ENCODE peak calls at places on chromosome 18, in nine cellular contexts. One of them, this sample, is unnamed.

GRCh38 chr18:57930476-57930875 is 113.5 kb upstream of the NEDD4L start:
- DNase-seq in HuH-7: no peak
- DNase-seq in activated CD8-positive, alpha-beta memory T cell treated with anti-CD3 and anti-CD28 coated beads, Interleukin-2, amount 50 U/mL, for 4 hours: no peak
- DNase-seq in adipocyte: no peak
- DNase-seq in Peyer's patch: no peak
- DNase-seq in endothelial cell: no peak
- DNase-seq in stimulated activated CD4-positive, alpha-beta T cell treated with anti-CD3 and anti-CD28 coated beads, TNF-alpha, amount 100 ng/mL, for 1 hour: no peak
- DNase-seq in RKO: peak; percentile 10
- DNase-seq in transverse colon: no peak
- DNase-seq in this sample: no peak

GRCh38 chr18:11005528-11005927 is 143.8 kb downstream of the PIEZO2 start:
- DNase-seq in HuH-7: peak; percentile 83
- DNase-seq in activated CD8-positive, alpha-beta memory T cell treated with anti-CD3 and anti-CD28 coated beads, Interleukin-2, amount 50 U/mL, for 4 hours: no peak
- DNase-seq in adipocyte: no peak
- DNase-seq in Peyer's patch: peak; percentile 58
- DNase-seq in endothelial cell: no peak
- DNase-seq in stimulated activated CD4-positive, alpha-beta T cell treated with anti-CD3 and anti-CD28 coated beads, TNF-alpha, amount 100 ng/mL, for 1 hour: no peak
- DNase-seq in RKO: no peak
- DNase-seq in transverse colon: peak; percentile 16
- DNase-seq in this sample: no peak

GRCh38 chr18:34153711-34154110 is 71.0 kb downstream of the NOL4 start:
- DNase-seq in HuH-7: no peak
- DNase-seq in activated CD8-positive, alpha-beta memory T cell treated with anti-CD3 and anti-CD28 coated beads, Interleukin-2, amount 50 U/mL, for 4 hours: no peak
- DNase-seq in adipocyte: no peak
- DNase-seq in Peyer's patch: no peak
- DNase-seq in endothelial cell: no peak
- DNase-seq in stimulated activated CD4-positive, alpha-beta T cell treated with anti-CD3 and anti-CD28 coated beads, TNF-alpha, amount 100 ng/mL, for 1 hour: no peak
- DNase-seq in RKO: peak; percentile 74
- DNase-seq in transverse colon: no peak
- DNase-seq in this sample: no peak

GRCh38 chr18:32442575-32442974 is 28.1 kb downstream of the GAREM1 start:
- DNase-seq in HuH-7: no peak
- DNase-seq in activated CD8-positive, alpha-beta memory T cell treated with anti-CD3 and anti-CD28 coated beads, Interleukin-2, amount 50 U/mL, for 4 hours: no peak
- DNase-seq in adipocyte: no peak
- DNase-seq in Peyer's patch: no peak
- DNase-seq in endothelial cell: no peak
- DNase-seq in stimulated activated CD4-positive, alpha-beta T cell treated with anti-CD3 and anti-CD28 coated beads, TNF-alpha, amount 100 ng/mL, for 1 hour: no peak
- DNase-seq in RKO: no peak
- DNase-seq in transverse colon: no peak
- DNase-seq in this sample: no peak

GRCh38 chr18:36627616-36628015 is 201.2 kb downstream of the TPGS2 start:
- DNase-seq in HuH-7: no peak
- DNase-seq in activated CD8-positive, alpha-beta memory T cell treated with anti-CD3 and anti-CD28 coated beads, Interleukin-2, amount 50 U/mL, for 4 hours: no peak
- DNase-seq in adipocyte: no peak
- DNase-seq in Peyer's patch: no peak
- DNase-seq in endothelial cell: no peak
- DNase-seq in stimulated activated CD4-positive, alpha-beta T cell treated with anti-CD3 and anti-CD28 coated beads, TNF-alpha, amount 100 ng/mL, for 1 hour: no peak
- DNase-seq in RKO: no peak
- DNase-seq in transverse colon: no peak
- DNase-seq in this sample: no peak

GRCh38 chr18:70075906-70076305 is 128.2 kb upstream of the CD226 start:
- DNase-seq in HuH-7: no peak
- DNase-seq in activated CD8-positive, alpha-beta memory T cell treated with anti-CD3 and anti-CD28 coated beads, Interleukin-2, amount 50 U/mL, for 4 hours: no peak
- DNase-seq in adipocyte: peak; percentile 50
- DNase-seq in Peyer's patch: no peak
- DNase-seq in endothelial cell: no peak
- DNase-seq in stimulated activated CD4-positive, alpha-beta T cell treated with anti-CD3 and anti-CD28 coated beads, TNF-alpha, amount 100 ng/mL, for 1 hour: no peak
- DNase-seq in RKO: no peak
- DNase-seq in transverse colon: no peak
- DNase-seq in this sample: no peak

GRCh38 chr18:24397131-24397693 is 412 bp downstream of the OSBPL1A start:
- DNase-seq in HuH-7: peak; percentile 23
- DNase-seq in activated CD8-positive, alpha-beta memory T cell treated with anti-CD3 and anti-CD28 coated beads, Interleukin-2, amount 50 U/mL, for 4 hours: no peak
- DNase-seq in adipocyte: peak; percentile 89
- DNase-seq in Peyer's patch: peak; percentile 84
- DNase-seq in endothelial cell: peak; percentile 48
- DNase-seq in stimulated activated CD4-positive, alpha-beta T cell treated with anti-CD3 and anti-CD28 coated beads, TNF-alpha, amount 100 ng/mL, for 1 hour: peak; percentile 8
- DNase-seq in RKO: peak; percentile 78
- DNase-seq in transverse colon: peak; percentile 67
- DNase-seq in this sample: peak; percentile 75

GRCh38 chr18:778194-779007 is 33.6 kb downstream of the YES1 start:
- DNase-seq in HuH-7: no peak
- DNase-seq in activated CD8-positive, alpha-beta memory T cell treated with anti-CD3 and anti-CD28 coated beads, Interleukin-2, amount 50 U/mL, for 4 hours: no peak
- DNase-seq in adipocyte: peak; percentile 17
- DNase-seq in Peyer's patch: no peak
- DNase-seq in endothelial cell: no peak
- DNase-seq in stimulated activated CD4-positive, alpha-beta T cell treated with anti-CD3 and anti-CD28 coated beads, TNF-alpha, amount 100 ng/mL, for 1 hour: no peak
- DNase-seq in RKO: no peak
- DNase-seq in transverse colon: no peak
- DNase-seq in this sample: no peak

GRCh38 chr18:12411456-12411855 is 3.7 kb downstream of the PRELID3A start:
- DNase-seq in HuH-7: no peak
- DNase-seq in activated CD8-positive, alpha-beta memory T cell treated with anti-CD3 and anti-CD28 coated beads, Interleukin-2, amount 50 U/mL, for 4 hours: no peak
- DNase-seq in adipocyte: no peak
- DNase-seq in Peyer's patch: no peak
- DNase-seq in endothelial cell: no peak
- DNase-seq in stimulated activated CD4-positive, alpha-beta T cell treated with anti-CD3 and anti-CD28 coated beads, TNF-alpha, amount 100 ng/mL, for 1 hour: no peak
- DNase-seq in RKO: no peak
- DNase-seq in transverse colon: no peak
- DNase-seq in this sample: no peak

GRCh38 chr18:3183103-3183717 is 36.6 kb downstream of the MYOM1 start:
- DNase-seq in HuH-7: no peak
- DNase-seq in activated CD8-positive, alpha-beta memory T cell treated with anti-CD3 and anti-CD28 coated beads, Interleukin-2, amount 50 U/mL, for 4 hours: no peak
- DNase-seq in adipocyte: no peak
- DNase-seq in Peyer's patch: no peak
- DNase-seq in endothelial cell: no peak
- DNase-seq in stimulated activated CD4-positive, alpha-beta T cell treated with anti-CD3 and anti-CD28 coated beads, TNF-alpha, amount 100 ng/mL, for 1 hour: no peak
- DNase-seq in RKO: no peak
- DNase-seq in transverse colon: no peak
- DNase-seq in this sample: no peak

GRCh38 chr18:11689972-11690570 is 1.0 kb downstream of the GNAL start:
- DNase-seq in HuH-7: peak; percentile 48
- DNase-seq in activated CD8-positive, alpha-beta memory T cell treated with anti-CD3 and anti-CD28 coated beads, Interleukin-2, amount 50 U/mL, for 4 hours: no peak
- DNase-seq in adipocyte: peak; percentile 14
- DNase-seq in Peyer's patch: no peak
- DNase-seq in endothelial cell: no peak
- DNase-seq in stimulated activated CD4-positive, alpha-beta T cell treated with anti-CD3 and anti-CD28 coated beads, TNF-alpha, amount 100 ng/mL, for 1 hour: no peak
- DNase-seq in RKO: peak; percentile 35
- DNase-seq in transverse colon: no peak
- DNase-seq in this sample: no peak